ENCODE peak calls at places on chromosomes 16 and 17, in six cellular contexts. E is Caco-2, L is BJ, H is AG04450, J is fibroblast of the aortic adventitia, M is left ventricle myocardium inferior. D is an unnamed sample.

GRCh38 chr16:13926507-13926906 is 6.6 kb downstream of the ERCC4 start:
- DNase-seq in E (no peak), L (no peak), H (no peak), J (no peak), M (no peak), D (no peak)

GRCh38 chr16:3144331-3144881 is 9.6 kb downstream of the ZNF213 start:
- DNase-seq in E (no peak), L (no peak), H (no peak), J (no peak), M (no peak), D (no peak)

GRCh38 chr16:87551487-87551886 is 50.8 kb upstream of the JPH3 start:
- DNase-seq in E (no peak), L (no peak), H (no peak), J (no peak), M (no peak), D (no peak)

GRCh38 chr17:71486171-71486740 is 634.6 kb upstream of the SOX9 start:
- DNase-seq in E (no peak), L (no peak), H (no peak), J (no peak), M (no peak), D (no peak)

GRCh38 chr16:86991679-86992078 is 325.5 kb downstream of the C16orf95 start:
- DNase-seq in E (no peak), L (no peak), H (peak; percentile 39), J (no peak), M (no peak), D (peak; percentile 46)

GRCh38 chr17:19386276-19386863 is 620 bp downstream of the MFAP4 start:
- DNase-seq in E (no peak), L (peak; percentile 53), H (peak; percentile 50), J (peak; percentile 79), M (peak; percentile 68), D (peak; percentile 96)

GRCh38 chr17:41813039-41813680 is 356 bp downstream of the FKBP10 start:
- DNase-seq in E (no peak), L (no peak), H (no peak), J (no peak), M (no peak), D (no peak)

GRCh38 chr17:4006745-4007211 is 42.5 kb upstream of the ATP2A3 start:
- DNase-seq in E (no peak), L (no peak), H (no peak), J (no peak), M (no peak), D (no peak)

GRCh38 chr16:324201-324450 is 28.4 kb downstream of the AXIN1 start:
- DNase-seq in E (no peak), L (no peak), H (no peak), J (no peak), M (no peak), D (no peak)

GRCh38 chr17:1904273-1905052 is 74.7 kb downstream of the RPA1 start:
- DNase-seq in E (no peak), L (no peak), H (no peak), J (no peak), M (no peak), D (peak; percentile 6)

GRCh38 chr17:36641331-36641876 is 40.0 kb downstream of the MRM1 start:
- DNase-seq in E (no peak), L (no peak), H (no peak), J (no peak), M (no peak), D (no peak)

GRCh38 chr17:78349831-78350631 is 9.8 kb downstream of the SOCS3 start:
- DNase-seq in E (no peak), L (no peak), H (no peak), J (no peak), M (no peak), D (no peak)

GRCh38 chr17:58280480-58281217 is at the start of gene MPO:
- DNase-seq in E (no peak), L (no peak), H (no peak), J (no peak), M (no peak), D (no peak)

GRCh38 chr17:70318061-70318460 is 148.7 kb downstream of the KCNJ2 start:
- DNase-seq in E (no peak), L (no peak), H (no peak), J (no peak), M (no peak), D (peak; percentile 14)

GRCh38 chr16:87506423-87507350 is 13.9 kb upstream of the ZCCHC14 start:
- DNase-seq in E (no peak), L (no peak), H (no peak), J (no peak), M (no peak), D (no peak)

GRCh38 chr17:51860934-51861561 is 297.5 kb downstream of the CA10 start:
- DNase-seq in E (peak; percentile 65), L (no peak), H (no peak), J (no peak), M (no peak), D (no peak)

DNA sequence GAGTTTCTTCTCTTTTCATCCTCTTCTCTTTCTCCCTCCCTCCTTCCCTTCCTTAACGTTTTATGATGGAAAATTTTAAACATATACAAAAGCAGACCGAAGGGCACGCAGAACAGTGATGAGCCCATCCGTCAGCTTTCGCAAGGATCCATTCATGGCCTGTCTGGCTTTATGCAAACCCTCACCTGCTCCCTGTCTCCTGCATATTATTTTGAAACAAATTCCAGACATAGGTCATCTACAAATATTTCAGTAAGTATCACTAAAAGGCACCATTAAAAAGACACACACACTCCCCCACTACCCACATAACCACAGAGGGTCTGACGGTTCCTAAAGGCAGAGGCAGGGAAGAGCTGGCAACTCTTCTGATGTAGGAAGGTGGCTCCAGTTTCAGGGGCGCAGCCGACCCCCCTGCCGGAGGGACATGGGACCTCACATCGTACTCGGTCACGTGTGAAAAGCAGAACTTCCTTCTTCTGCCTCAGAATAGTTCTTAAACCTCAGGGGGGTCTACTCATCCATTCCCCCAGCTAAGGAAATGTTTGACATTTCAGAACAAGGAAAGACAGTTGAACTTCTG is 235.1 kb downstream of the NTN1 start:
- DNase-seq in E (no peak), L (no peak), H (no peak), J (no peak), M (no peak), D (no peak)
- TF ChIP-seq CTCF in E (no peak), L (no peak), H (no peak), J (no peak), M (peak; percentile 18), D (no peak)

GRCh38 chr16:1708768-1709180 is 2.8 kb downstream of the MAPK8IP3 start:
- DNase-seq in E (no peak), L (no peak), H (peak; percentile 45), J (peak; percentile 63), M (peak; percentile 62), D (peak; percentile 52)

GRCh38 chr16:1707193-1707790 is 1.3 kb downstream of the MAPK8IP3 start:
- DNase-seq in E (no peak), L (no peak), H (no peak), J (peak; percentile 48), M (no peak), D (peak; percentile 24)

GRCh38 chr16:1706386-1707192 is 594 bp downstream of the MAPK8IP3 start:
- DNase-seq in E (no peak), L (no peak), H (no peak), J (peak; percentile 40), M (no peak), D (peak; percentile 61)

GRCh38 chr16:1709356-1709755 is 3.4 kb downstream of the MAPK8IP3 start:
- DNase-seq in E (no peak), L (no peak), H (no peak), J (no peak), M (no peak), D (no peak)

DNA sequence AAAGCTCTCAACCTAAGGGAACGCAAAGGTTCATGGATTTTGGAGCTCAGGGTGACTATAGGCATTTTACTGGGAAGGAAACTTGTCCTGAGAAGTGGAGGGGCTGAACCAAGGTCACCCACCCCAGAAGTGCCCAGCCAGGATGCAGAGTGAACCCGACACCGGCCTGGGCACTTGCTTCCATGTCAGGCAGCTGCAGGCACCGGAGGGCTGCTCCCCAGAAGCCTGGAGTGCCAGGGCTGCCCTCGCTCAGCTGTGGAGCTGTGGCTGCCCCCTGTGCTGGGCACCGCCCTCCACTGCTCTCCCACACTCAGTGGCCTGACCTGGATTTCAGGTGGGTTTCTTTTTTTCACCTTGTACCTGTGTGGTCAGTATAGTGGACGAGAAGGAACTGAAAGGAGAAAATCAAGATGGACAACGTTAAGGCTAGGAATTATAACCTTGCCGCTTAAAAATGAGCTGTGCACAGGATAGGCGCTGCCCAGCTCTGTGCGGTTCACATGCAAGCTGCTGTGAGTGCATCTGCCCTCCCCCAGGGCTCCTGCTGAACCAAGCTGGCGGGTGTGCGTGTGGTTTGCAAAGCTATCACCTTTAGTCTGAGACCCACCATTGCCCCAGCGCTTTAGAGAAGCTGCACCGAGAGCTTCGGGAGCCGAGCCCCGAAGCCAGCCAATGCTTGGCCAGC is 2.2 kb downstream of the MAPK8IP3 start:
- DNase-seq in E (no peak), L (no peak), H (no peak), J (no peak), M (no peak), D (no peak)
- H3K4me3 ChIP-seq in E (no peak overlapping the region), L (peak overlapping the region; percentile 2), H (peak overlapping the region; percentile 94), J (peak overlapping the region; percentile 98), M (peak overlapping the region; percentile 97), D (peak overlapping the region; percentile 97)

DNA sequence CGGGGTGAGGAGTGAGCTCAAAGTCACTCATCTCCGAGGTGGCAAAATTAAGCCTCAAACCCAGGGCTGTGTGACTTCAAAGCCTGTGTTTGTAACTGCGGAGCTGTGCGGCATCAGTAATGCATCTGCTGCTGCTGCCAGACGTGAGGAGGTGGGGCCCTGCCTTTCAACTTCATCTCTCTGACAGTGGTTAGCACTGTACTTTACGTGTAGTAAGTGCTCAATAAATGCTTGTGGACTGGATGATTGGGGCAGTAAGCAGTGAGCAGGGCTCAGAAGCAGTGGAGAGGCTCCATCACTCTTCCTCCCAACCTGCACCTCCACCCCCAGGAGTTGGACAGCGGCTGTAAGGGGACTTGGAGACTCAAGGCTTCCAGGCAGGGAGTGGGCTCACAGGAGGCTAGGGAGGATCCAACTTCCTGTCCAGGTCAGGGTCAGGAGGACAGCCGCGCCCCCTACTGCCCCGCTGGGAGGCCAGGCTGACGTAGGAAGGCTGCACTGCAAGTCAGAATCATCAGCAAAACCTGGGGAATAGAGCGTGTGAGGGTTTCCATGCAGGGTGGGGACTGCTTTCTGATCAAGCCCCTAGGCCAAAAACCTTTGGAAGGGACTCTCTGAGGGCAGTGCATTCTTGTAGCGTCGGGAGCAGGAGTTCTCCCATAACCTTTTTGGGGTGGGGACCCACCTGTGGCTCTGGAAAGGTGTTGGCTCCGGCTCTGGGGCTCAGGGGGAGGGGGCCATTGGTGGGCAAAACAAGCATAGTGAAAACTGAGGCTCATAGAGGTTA is 21.8 kb downstream of the RAI1 start:
- DNase-seq in E (no peak), L (no peak), H (no peak), J (no peak), M (peak; percentile 42), D (no peak)
- TF ChIP-seq CTCF in E (no peak), L (no peak), H (no peak), J (no peak), M (peak; percentile 26), D (no peak)

GRCh38 chr16:68273896-68274295 is 9.6 kb downstream of the SLC7A6 start:
- DNase-seq in E (no peak), L (no peak), H (no peak), J (no peak), M (no peak), D (no peak)

GRCh38 chr16:68272501-68273209 is 8.3 kb downstream of the SLC7A6 start:
- DNase-seq in E (no peak), L (no peak), H (no peak), J (no peak), M (no peak), D (no peak)

GRCh38 chr16:68275611-68276191 is 11.4 kb downstream of the SLC7A6 start:
- DNase-seq in E (no peak), L (no peak), H (no peak), J (no peak), M (no peak), D (no peak)

GRCh38 chr16:68274441-68274840 is 10.1 kb downstream of the SLC7A6 start:
- DNase-seq in E (no peak), L (no peak), H (no peak), J (no peak), M (no peak), D (no peak)

GRCh38 chr16:68273459-68273858 is 9.1 kb downstream of the SLC7A6 start:
- DNase-seq in E (no peak), L (no peak), H (no peak), J (no peak), M (no peak), D (no peak)
- H3K4me3 ChIP-seq in E (no peak overlapping the region), L (no peak overlapping the region), H (no peak overlapping the region), J (no peak overlapping the region), M (no peak overlapping the region), D (no peak overlapping the region)

D was measured in foreskin fibroblast.